ENCODE peak calls at places on chromosomes 7 and 10, in nine cellular contexts. One of them, this sample, is unnamed.

GRCh38 chr10:5976689-5977470 is 463 bp downstream of the IL15RA start:
- DNase-seq in thoracic aorta: no peak
- DNase-seq in NCI-H460: peak
- DNase-seq in HFFc6: peak
- DNase-seq in CD4-positive, alpha-beta T cell: peak
- DNase-seq in RKO: peak
- DNase-seq in upper lobe of right lung: peak
- DNase-seq in Caki2: peak
- DNase-seq in mesothelial cell of epicardium: no peak
- DNase-seq in this sample: peak

GRCh38 chr10:84366041-84366440 is 37.7 kb downstream of the CCSER2 start:
- DNase-seq in RKO: no peak
- DNase-seq in mesothelial cell of epicardium: no peak
- DNase-seq in upper lobe of right lung: no peak
- DNase-seq in NCI-H460: no peak
- DNase-seq in thoracic aorta: no peak
- DNase-seq in HFFc6: no peak
- DNase-seq in CD4-positive, alpha-beta T cell: no peak
- DNase-seq in Caki2: no peak
- DNase-seq in this sample: no peak

GRCh38 chr10:114399576-114399975 is 4.7 kb downstream of the AFAP1L2 start:
- DNase-seq in NCI-H460: no peak
- DNase-seq in RKO: no peak
- DNase-seq in thoracic aorta: no peak
- DNase-seq in Caki2: no peak
- DNase-seq in upper lobe of right lung: no peak
- DNase-seq in mesothelial cell of epicardium: no peak
- DNase-seq in CD4-positive, alpha-beta T cell: no peak
- DNase-seq in HFFc6: no peak
- DNase-seq in this sample: no peak

GRCh38 chr10:5654218-5654755 is 12.1 kb downstream of the ASB13 start:
- DNase-seq in thoracic aorta: no peak
- DNase-seq in HFFc6: no peak
- DNase-seq in mesothelial cell of epicardium: no peak
- DNase-seq in upper lobe of right lung: no peak
- DNase-seq in RKO: no peak
- DNase-seq in CD4-positive, alpha-beta T cell: no peak
- DNase-seq in Caki2: no peak
- DNase-seq in NCI-H460: no peak
- DNase-seq in this sample: no peak

GRCh38 chr10:34864156-34865075 is 49.3 kb upstream of the PARD3 start:
- DNase-seq in Caki2: no peak
- DNase-seq in thoracic aorta: no peak
- DNase-seq in upper lobe of right lung: no peak
- DNase-seq in HFFc6: no peak
- DNase-seq in NCI-H460: no peak
- DNase-seq in CD4-positive, alpha-beta T cell: no peak
- DNase-seq in mesothelial cell of epicardium: no peak
- DNase-seq in RKO: no peak
- DNase-seq in this sample: peak

GRCh38 chr10:43255644-43256431 is 11.0 kb downstream of the RASGEF1A start:
- DNase-seq in CD4-positive, alpha-beta T cell: no peak
- DNase-seq in thoracic aorta: no peak
- DNase-seq in upper lobe of right lung: peak
- DNase-seq in Caki2: no peak
- DNase-seq in HFFc6: no peak
- DNase-seq in RKO: peak
- DNase-seq in NCI-H460: peak
- DNase-seq in mesothelial cell of epicardium: peak
- DNase-seq in this sample: no peak

GRCh38 chr7:85851571-85852193 is 664.8 kb upstream of the SEMA3D start:
- DNase-seq in NCI-H460: peak
- DNase-seq in thoracic aorta: no peak
- DNase-seq in mesothelial cell of epicardium: no peak
- DNase-seq in Caki2: peak
- DNase-seq in CD4-positive, alpha-beta T cell: no peak
- DNase-seq in RKO: peak
- DNase-seq in upper lobe of right lung: no peak
- DNase-seq in HFFc6: peak
- DNase-seq in this sample: peak

GRCh38 chr10:24255907-24256306 is 47.0 kb downstream of the KIAA1217 start:
- DNase-seq in HFFc6: no peak
- DNase-seq in thoracic aorta: no peak
- DNase-seq in Caki2: no peak
- DNase-seq in CD4-positive, alpha-beta T cell: no peak
- DNase-seq in NCI-H460: no peak
- DNase-seq in upper lobe of right lung: no peak
- DNase-seq in RKO: no peak
- DNase-seq in mesothelial cell of epicardium: no peak
- DNase-seq in this sample: no peak

GRCh38 chr10:12774219-12774894 is 227.2 kb downstream of the CCDC3 start:
- DNase-seq in Caki2: no peak
- DNase-seq in mesothelial cell of epicardium: no peak
- DNase-seq in upper lobe of right lung: no peak
- DNase-seq in CD4-positive, alpha-beta T cell: no peak
- DNase-seq in thoracic aorta: no peak
- DNase-seq in NCI-H460: no peak
- DNase-seq in HFFc6: no peak
- DNase-seq in RKO: no peak
- DNase-seq in this sample: no peak

GRCh38 chr10:30788307-30788706 is 158.8 kb upstream of the LYZL2 start:
- DNase-seq in RKO: peak
- DNase-seq in NCI-H460: no peak
- DNase-seq in upper lobe of right lung: no peak
- DNase-seq in CD4-positive, alpha-beta T cell: no peak
- DNase-seq in Caki2: no peak
- DNase-seq in HFFc6: peak
- DNase-seq in thoracic aorta: no peak
- DNase-seq in mesothelial cell of epicardium: no peak
- DNase-seq in this sample: no peak

GRCh38 chr10:124605001-124605370 is 139.2 kb downstream of the FAM53B start:
- DNase-seq in upper lobe of right lung: no peak
- DNase-seq in thoracic aorta: no peak
- DNase-seq in RKO: no peak
- DNase-seq in HFFc6: no peak
- DNase-seq in CD4-positive, alpha-beta T cell: no peak
- DNase-seq in Caki2: no peak
- DNase-seq in NCI-H460: no peak
- DNase-seq in mesothelial cell of epicardium: no peak
- DNase-seq in this sample: peak

GRCh38 chr7:92976931-92977330 is 140.6 kb upstream of the CDK6 start:
- DNase-seq in RKO: no peak
- DNase-seq in CD4-positive, alpha-beta T cell: no peak
- DNase-seq in upper lobe of right lung: no peak
- DNase-seq in thoracic aorta: no peak
- DNase-seq in NCI-H460: no peak
- DNase-seq in Caki2: no peak
- DNase-seq in HFFc6: no peak
- DNase-seq in mesothelial cell of epicardium: no peak
- DNase-seq in this sample: no peak

GRCh38 chr7:42164946-42165345 is 72.1 kb downstream of the GLI3 start:
- DNase-seq in HFFc6: no peak
- DNase-seq in Caki2: peak
- DNase-seq in RKO: no peak
- DNase-seq in upper lobe of right lung: no peak
- DNase-seq in thoracic aorta: no peak
- DNase-seq in CD4-positive, alpha-beta T cell: no peak
- DNase-seq in mesothelial cell of epicardium: no peak
- DNase-seq in NCI-H460: no peak
- DNase-seq in this sample: no peak